ENCODE peak calls at places on chromosomes 5 and 9, in nine cellular contexts. O is NCI-H748 treated with DMSO at 0.1 percent for 48 hours; L is stimulated activated CD4-positive, alpha-beta T cell treated with anti-CD3 and anti-CD28 coated beads, Interleukin-2, amount 100 ng/mL, for 48 hours; M is activated T-helper 1 cell treated with Interleukin-2 at 50 U/mL for 16 hours; N is heart right ventricle; K is stimulated activated naive CD4-positive, alpha-beta T cell treated with Interleukin-2 at 50 U/mL for 16 hours; S is NCI-H2081; T is posterior vena cava; R is HFFc6. X is an unnamed sample.

GRCh38 chr5:176742246-176743105 is 67.9 kb upstream of the UNC5A start:
- DNase-seq in O (no peak), L (no peak), M (no peak), N (no peak), K (no peak), S (no peak), T (peak; percentile 34), R (no peak), X (no peak)

GRCh38 chr5:173890195-173890951 is 2.2 kb downstream of the CPEB4 start:
- DNase-seq in O (peak; percentile 47), L (no peak), M (no peak), N (peak; percentile 42), K (no peak), S (peak; percentile 24), T (no peak), R (no peak), X (no peak)

GRCh38 chr5:54867310-54867944 is 118.0 kb downstream of the ESM1 start:
- DNase-seq in O (peak; percentile 73), L (no peak), M (no peak), N (no peak), K (no peak), S (peak; percentile 37), T (no peak), R (peak; percentile 62), X (no peak)

GRCh38 chr5:14097998-14098471 is 45.1 kb upstream of the TRIO start:
- DNase-seq in O (no peak), L (no peak), M (no peak), N (no peak), K (no peak), S (no peak), T (no peak), R (peak; percentile 74), X (no peak)

GRCh38 chr5:110590187-110590586 is 136.3 kb downstream of the TMEM232 start:
- DNase-seq in O (no peak), L (no peak), M (no peak), N (no peak), K (no peak), S (no peak), T (no peak), R (no peak), X (no peak)

GRCh38 chr9:89820337-89820736 is 215.5 kb downstream of the GADD45G start:
- DNase-seq in O (no peak), L (no peak), M (no peak), N (no peak), K (no peak), S (no peak), T (no peak), R (no peak), X (no peak)

GRCh38 chr5:142474426-142474825 is 149.6 kb upstream of the SPRY4 start:
- DNase-seq in O (no peak), L (no peak), M (no peak), N (no peak), K (no peak), S (no peak), T (no peak), R (no peak), X (no peak)

GRCh38 chr5:161685461-161685860 is at the start of gene GABRA6:
- DNase-seq in O (no peak), L (no peak), M (no peak), N (no peak), K (no peak), S (no peak), T (no peak), R (no peak), X (no peak)

GRCh38 chr5:120630550-120630949 is 166.4 kb downstream of the PRR16 start:
- DNase-seq in O (no peak), L (no peak), M (no peak), N (no peak), K (no peak), S (no peak), T (no peak), R (no peak), X (no peak)

GRCh38 chr5:140273401-140273877 is 29.5 kb downstream of the PFDN1 start:
- DNase-seq in O (no peak), L (no peak), M (no peak), N (no peak), K (no peak), S (no peak), T (no peak), R (no peak), X (no peak)

GRCh38 chr9:101848485-101848919 is 110.1 kb upstream of the GRIN3A start:
- DNase-seq in O (no peak), L (no peak), M (no peak), N (no peak), K (no peak), S (no peak), T (no peak), R (no peak), X (no peak)

GRCh38 chr9:114791312-114791711 is 14.5 kb downstream of the TNFSF15 start:
- DNase-seq in O (no peak), L (no peak), M (no peak), N (no peak), K (no peak), S (no peak), T (no peak), R (no peak), X (no peak)

GRCh38 chr9:69627301-69627700 is 44.9 kb downstream of the APBA1 start:
- DNase-seq in O (no peak), L (no peak), M (no peak), N (no peak), K (no peak), S (no peak), T (no peak), R (no peak), X (no peak)

GRCh38 chr5:80128129-80128528 is 93.0 kb downstream of the THBS4 start:
- DNase-seq in O (no peak), L (no peak), M (no peak), N (no peak), K (no peak), S (no peak), T (no peak), R (peak; percentile 19), X (no peak)

GRCh38 chr9:120396926-120397325 is 183.0 kb downstream of the CDK5RAP2 start:
- DNase-seq in O (no peak), L (no peak), M (no peak), N (no peak), K (no peak), S (no peak), T (no peak), R (no peak), X (no peak)

GRCh38 chr5:81755320-81755719 is 4.4 kb upstream of the SSBP2 start:
- DNase-seq in O (no peak), L (no peak), M (no peak), N (no peak), K (no peak), S (no peak), T (no peak), R (peak; percentile 88), X (no peak)

GRCh38 chr9:125932012-125932411 is 184.8 kb downstream of the PBX3 start:
- DNase-seq in O (no peak), L (no peak), M (no peak), N (peak; percentile 54), K (no peak), S (no peak), T (no peak), R (peak; percentile 100), X (no peak)

GRCh38 chr5:149030838-149031397 is 31.9 kb downstream of the SH3TC2 start:
- DNase-seq in O (no peak), L (no peak), M (no peak), N (no peak), K (no peak), S (no peak), T (no peak), R (no peak), X (no peak)

GRCh38 chr9:133960568-133961129 is 31.5 kb downstream of the VAV2 start:
- DNase-seq in O (no peak), L (no peak), M (no peak), N (no peak), K (no peak), S (no peak), T (no peak), R (no peak), X (no peak)

X was measured in GM12864.